ENCODE peak calls at places on chromosomes 1 and 21, in ten cellular contexts. X, L, F, Y, P, E, N, B, K and T are unnamed samples.

GRCh38 chr1:27342778-27343638 is 1.2 kb downstream of the SYTL1 start:
- DNase-seq in X (no peak), L (peak; percentile 65), F (no peak), Y (no peak), P (peak; percentile 67), E (no peak), N (no peak), B (no peak), K (peak; percentile 81), T (no peak)

GRCh38 chr21:44869860-44870747 is 3.4 kb downstream of the PTTG1IP start:
- DNase-seq in X (peak; percentile 96), L (peak; percentile 51), F (peak; percentile 12), Y (no peak), P (peak; percentile 55), E (peak; percentile 84), N (peak; percentile 94), B (peak; percentile 97), K (peak; percentile 59), T (peak; percentile 98)

GRCh38 chr21:34670220-34670961 is 1.6 kb downstream of the CLIC6 start:
- DNase-seq in X (peak; percentile 49), L (no peak), F (no peak), Y (no peak), P (peak; percentile 29), E (no peak), N (peak; percentile 66), B (peak; percentile 26), K (peak; percentile 35), T (peak; percentile 15)

GRCh38 chr21:31476551-31477120 is 132.6 kb upstream of the TIAM1 start:
- DNase-seq in X (peak; percentile 45), L (no peak), F (no peak), Y (no peak), P (no peak), E (no peak), N (peak; percentile 9), B (peak; percentile 1), K (no peak), T (no peak)

GRCh38 chr1:9281907-9282306 is 10.8 kb upstream of the SPSB1 start:
- DNase-seq in X (peak; percentile 48), L (no peak), F (no peak), Y (no peak), P (no peak), E (no peak), N (no peak), B (no peak), K (no peak), T (peak; percentile 88)

GRCh38 chr1:41631971-41632370 is 147.5 kb upstream of the EDN2 start:
- DNase-seq in X (peak; percentile 88), L (no peak), F (no peak), Y (no peak), P (no peak), E (no peak), N (no peak), B (peak; percentile 80), K (no peak), T (peak; percentile 65)

GRCh38 chr1:243440406-243440805 is 184.6 kb downstream of the SDCCAG8 start:
- DNase-seq in X (no peak), L (no peak), F (no peak), Y (no peak), P (no peak), E (no peak), N (peak; percentile 66), B (no peak), K (no peak), T (peak; percentile 73)

GRCh38 chr1:65687435-65688214 is 105.1 kb upstream of the PDE4B start:
- DNase-seq in X (peak; percentile 77), L (peak; percentile 83), F (peak; percentile 81), Y (peak; percentile 16), P (peak; percentile 90), E (peak; percentile 36), N (peak; percentile 97), B (peak; percentile 66), K (peak; percentile 93), T (peak; percentile 78)

GRCh38 chr1:46166521-46167462 is 8.1 kb upstream of the TSPAN1 start:
- DNase-seq in X (peak; percentile 45), L (peak; percentile 86), F (peak; percentile 74), Y (no peak), P (no peak), E (no peak), N (no peak), B (no peak), K (peak; percentile 41), T (no peak)

GRCh38 chr1:237799762-237800474 is 90.8 kb downstream of the ZP4 start:
- DNase-seq in X (peak; percentile 20), L (peak; percentile 40), F (peak; percentile 36), Y (peak; percentile 9), P (peak; percentile 76), E (no peak), N (peak; percentile 93), B (peak; percentile 68), K (peak; percentile 77), T (peak; percentile 52)

GRCh38 chr1:113219377-113219776 is 146.4 kb downstream of the LRIG2 start:
- DNase-seq in X (no peak), L (no peak), F (no peak), Y (no peak), P (peak; percentile 36), E (no peak), N (peak; percentile 69), B (no peak), K (no peak), T (no peak)

GRCh38 chr1:29394521-29394921 is 158.2 kb downstream of the PTPRU start:
- DNase-seq in X (no peak), L (no peak), F (no peak), Y (no peak), P (no peak), E (no peak), N (no peak), B (no peak), K (no peak), T (peak; percentile 33)

GRCh38 chr1:54335396-54336056 is 70.7 kb downstream of the SSBP3 start:
- DNase-seq in X (peak; percentile 96), L (peak; percentile 76), F (peak; percentile 47), Y (no peak), P (peak; percentile 48), E (peak; percentile 80), N (peak; percentile 98), B (peak; percentile 99), K (peak; percentile 57), T (peak; percentile 94)

GRCh38 chr1:154483941-154484803 is 17.8 kb upstream of the TDRD10 start:
- DNase-seq in X (peak; percentile 35), L (no peak), F (no peak), Y (no peak), P (no peak), E (peak; percentile 29), N (peak; percentile 57), B (peak; percentile 45), K (peak; percentile 27), T (peak; percentile 56)
- H3K27ac ChIP-seq in X (no peak overlapping the region), L (peak overlapping the region; percentile 78), F (peak overlapping the region; percentile 76), Y (no peak overlapping the region), P (peak overlapping the region; percentile 30), E (no peak overlapping the region), N (no peak overlapping the region), B (no peak overlapping the region), K (peak overlapping the region; percentile 48), T (no peak overlapping the region)

GRCh38 chr1:161196521-161197451 is 2.1 kb downstream of the ADAMTS4 start:
- DNase-seq in X (peak; percentile 95), L (peak; percentile 54), F (peak; percentile 60), Y (no peak), P (no peak), E (peak; percentile 59), N (no peak), B (peak; percentile 54), K (no peak), T (no peak)

GRCh38 chr1:161198206-161198876 is 513 bp downstream of the ADAMTS4 start:
- DNase-seq in X (peak; percentile 75), L (peak; percentile 52), F (peak; percentile 62), Y (no peak), P (no peak), E (no peak), N (peak; percentile 86), B (no peak), K (no peak), T (no peak)

GRCh38 chr1:161196111-161196510 is 2.7 kb downstream of the ADAMTS4 start:
- DNase-seq in X (no peak), L (no peak), F (no peak), Y (no peak), P (no peak), E (no peak), N (no peak), B (no peak), K (no peak), T (no peak)

GRCh38 chr1:161198877-161199431 is at the start of gene ADAMTS4:
- DNase-seq in X (peak; percentile 91), L (peak; percentile 78), F (peak; percentile 62), Y (no peak), P (peak; percentile 54), E (peak; percentile 48), N (peak; percentile 86), B (no peak), K (peak; percentile 43), T (no peak)

DNA sequence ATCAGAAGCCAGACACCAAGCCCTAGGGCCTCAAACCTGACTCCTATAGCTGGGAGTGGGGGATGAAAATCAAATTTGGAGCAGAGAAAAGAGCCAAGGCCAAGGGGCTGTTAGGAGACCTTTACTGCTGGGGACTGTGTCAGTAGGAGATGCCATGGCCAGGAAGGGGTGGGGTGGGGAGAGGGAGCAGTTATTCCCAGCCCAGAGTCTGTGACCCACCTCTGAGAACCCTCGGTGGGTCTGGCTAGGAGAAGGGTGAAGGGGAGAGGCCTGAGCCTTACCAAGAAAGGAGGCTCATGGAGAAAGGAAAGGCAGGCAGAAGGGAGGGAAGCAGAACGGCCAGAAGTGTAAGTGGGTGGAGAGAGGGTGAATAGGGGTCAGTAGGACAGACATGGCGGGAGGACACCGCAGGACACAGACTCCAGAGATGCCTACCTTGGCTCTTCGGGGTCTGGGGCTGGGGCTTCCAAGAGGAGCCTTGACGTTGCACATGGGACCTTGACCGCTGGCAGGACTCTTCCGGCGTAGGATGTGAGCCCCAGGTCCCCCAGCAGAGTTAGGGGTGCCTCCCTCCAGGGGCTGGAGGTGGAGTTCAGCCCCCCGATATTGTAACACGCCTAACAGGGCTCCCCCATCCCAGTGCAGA is 1.2 kb downstream of the ADAMTS4 start:
- DNase-seq in X (peak; percentile 46), L (no peak), F (no peak), Y (no peak), P (no peak), E (no peak), N (no peak), B (no peak), K (no peak), T (no peak)
- H3K4me3 ChIP-seq in X (peak overlapping the region; percentile 82), L (peak overlapping the region; percentile 56), F (peak overlapping the region; percentile 60), Y (no peak overlapping the region), P (peak overlapping the region; percentile 22), E (peak overlapping the region; percentile 51), N (no peak overlapping the region), B (no peak overlapping the region), K (peak overlapping the region; percentile 55), T (no peak overlapping the region)

GRCh38 chr1:95040032-95040525 is 32.7 kb downstream of the ALG14 start:
- DNase-seq in X (no peak), L (no peak), F (no peak), Y (no peak), P (no peak), E (no peak), N (no peak), B (no peak), K (no peak), T (no peak)
- H3K27ac ChIP-seq in X (no peak overlapping the region), L (no peak overlapping the region), F (no peak overlapping the region), Y (no peak overlapping the region), P (no peak overlapping the region), E (no peak overlapping the region), N (no peak overlapping the region), B (no peak overlapping the region), K (no peak overlapping the region), T (no peak overlapping the region)

DNA sequence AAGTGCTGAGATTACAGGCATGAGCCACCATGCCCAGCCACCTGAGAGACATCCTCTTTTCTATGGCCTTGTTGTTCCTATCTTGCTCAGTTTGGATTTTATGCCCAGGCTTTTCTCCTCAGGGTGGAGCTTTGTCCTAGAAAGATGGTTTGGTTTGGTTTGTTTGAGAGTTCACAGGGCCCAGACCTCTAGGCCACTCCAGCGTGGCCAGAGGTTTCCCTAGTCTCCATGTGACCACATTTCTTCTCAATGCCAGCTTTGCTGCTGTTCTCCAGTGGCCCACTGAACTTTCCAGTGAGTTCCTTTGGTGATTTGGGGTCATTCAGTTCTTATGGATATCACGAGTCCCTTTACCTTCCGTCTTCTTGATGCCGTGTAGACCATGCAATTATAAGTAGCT is 92.6 kb upstream of the SERBP1 start:
- DNase-seq in X (no peak), L (no peak), F (no peak), Y (no peak), P (no peak), E (no peak), N (no peak), B (no peak), K (no peak), T (no peak)
- H3K4me3 ChIP-seq in X (no peak overlapping the region), L (no peak overlapping the region), F (no peak overlapping the region), Y (no peak overlapping the region), P (no peak overlapping the region), E (no peak overlapping the region), N (no peak overlapping the region), B (no peak overlapping the region), K (no peak overlapping the region), T (no peak overlapping the region)